ENCODE peak calls at places on chromosomes 11 and 22, in seven cellular contexts. A, T, O, E, R, U and H are unnamed samples.

GRCh38 chr11:35083181-35084061 is 55.5 kb upstream of the CD44 start:
- DNase-seq in A (peak; percentile 88), T (peak; percentile 33), O (peak; percentile 100), E (no peak), R (peak; percentile 42), U (peak; percentile 93), H (peak; percentile 99)

GRCh38 chr11:95487391-95487790 is 256.4 kb upstream of the SESN3 start:
- DNase-seq in A (no peak), T (no peak), O (no peak), E (no peak), R (no peak), U (no peak), H (peak; percentile 44)

GRCh38 chr11:114059984-114060401 is 482 bp downstream of the ZBTB16 start:
- DNase-seq in A (peak; percentile 60), T (no peak), O (no peak), E (peak; percentile 53), R (peak; percentile 44), U (peak; percentile 53), H (peak; percentile 63)

GRCh38 chr11:65574963-65575567 is 788 bp upstream of the EHBP1L1 start:
- DNase-seq in A (no peak), T (no peak), O (no peak), E (no peak), R (peak; percentile 42), U (peak; percentile 24), H (peak; percentile 58)

GRCh38 chr11:72605958-72606357 is 68.3 kb downstream of the PDE2A start:
- DNase-seq in A (no peak), T (no peak), O (no peak), E (no peak), R (no peak), U (no peak), H (no peak)

GRCh38 chr11:107453594-107454286 is 3.9 kb downstream of the CWF19L2 start:
- DNase-seq in A (no peak), T (no peak), O (no peak), E (no peak), R (no peak), U (no peak), H (no peak)

GRCh38 chr22:30733081-30733680 is 38.5 kb downstream of the OSBP2 start:
- DNase-seq in A (peak; percentile 83), T (no peak), O (no peak), E (no peak), R (no peak), U (peak; percentile 34), H (peak; percentile 65)

GRCh38 chr11:123298488-123299447 is 103.7 kb upstream of the CLMP start:
- DNase-seq in A (no peak), T (no peak), O (no peak), E (no peak), R (no peak), U (no peak), H (no peak)

GRCh38 chr11:45182902-45183301 is 36.5 kb downstream of the PRDM11 start:
- DNase-seq in A (peak; percentile 54), T (no peak), O (no peak), E (peak; percentile 51), R (peak; percentile 36), U (peak; percentile 39), H (peak; percentile 63)

GRCh38 chr11:34915136-34916013 is 804 bp downstream of the APIP start:
- DNase-seq in A (peak; percentile 51), T (no peak), O (no peak), E (no peak), R (no peak), U (peak; percentile 45), H (peak; percentile 61)

GRCh38 chr11:64146036-64146943 is 19.6 kb downstream of the MACROD1 start:
- DNase-seq in A (peak; percentile 51), T (peak; percentile 44), O (no peak), E (peak; percentile 65), R (no peak), U (peak; percentile 35), H (peak; percentile 59)

GRCh38 chr11:72780291-72781062 is 13.4 kb downstream of the STARD10 start:
- DNase-seq in A (no peak), T (no peak), O (no peak), E (no peak), R (no peak), U (no peak), H (no peak)

GRCh38 chr22:44147821-44148574 is 32.7 kb upstream of the PARVG start:
- DNase-seq in A (no peak), T (no peak), O (peak; percentile 31), E (peak; percentile 26), R (no peak), U (peak; percentile 70), H (peak; percentile 16)

GRCh38 chr11:127115844-127116243 is 115.3 kb upstream of the KIRREL3 start:
- DNase-seq in A (no peak), T (no peak), O (no peak), E (no peak), R (no peak), U (no peak), H (no peak)

GRCh38 chr11:117547188-117547831 is 219.7 kb downstream of the CEP164 start:
- DNase-seq in A (no peak), T (no peak), O (no peak), E (no peak), R (no peak), U (no peak), H (no peak)

GRCh38 chr11:24453129-24453723 is 43.6 kb upstream of the LUZP2 start:
- DNase-seq in A (peak; percentile 2), T (no peak), O (no peak), E (no peak), R (no peak), U (no peak), H (no peak)

GRCh38 chr11:32529994-32530588 is 53.5 kb upstream of the EIF3M start:
- DNase-seq in A (no peak), T (no peak), O (no peak), E (no peak), R (no peak), U (no peak), H (no peak)
- H3K4me3 ChIP-seq in A (no peak overlapping the region), T (no peak overlapping the region), O (no peak overlapping the region), E (no peak overlapping the region), R (no peak overlapping the region), U (no peak overlapping the region), H (no peak overlapping the region)

GRCh38 chr22:50474711-50475651 is at the start of gene SBF1:
- DNase-seq in A (peak; percentile 88), T (peak; percentile 94), O (peak; percentile 28), E (peak; percentile 96), R (peak; percentile 95), U (peak; percentile 86), H (peak; percentile 98)

GRCh38 chr22:50471962-50472361 is 2.9 kb downstream of the SBF1 start:
- DNase-seq in A (no peak), T (no peak), O (no peak), E (no peak), R (no peak), U (no peak), H (no peak)

GRCh38 chr22:50471197-50471847 is 3.5 kb downstream of the SBF1 start:
- DNase-seq in A (no peak), T (no peak), O (no peak), E (no peak), R (no peak), U (no peak), H (no peak)

GRCh38 chr22:50473855-50474671 is 772 bp downstream of the SBF1 start:
- DNase-seq in A (peak; percentile 50), T (peak; percentile 40), O (no peak), E (peak; percentile 69), R (no peak), U (peak; percentile 55), H (peak; percentile 90)

DNA sequence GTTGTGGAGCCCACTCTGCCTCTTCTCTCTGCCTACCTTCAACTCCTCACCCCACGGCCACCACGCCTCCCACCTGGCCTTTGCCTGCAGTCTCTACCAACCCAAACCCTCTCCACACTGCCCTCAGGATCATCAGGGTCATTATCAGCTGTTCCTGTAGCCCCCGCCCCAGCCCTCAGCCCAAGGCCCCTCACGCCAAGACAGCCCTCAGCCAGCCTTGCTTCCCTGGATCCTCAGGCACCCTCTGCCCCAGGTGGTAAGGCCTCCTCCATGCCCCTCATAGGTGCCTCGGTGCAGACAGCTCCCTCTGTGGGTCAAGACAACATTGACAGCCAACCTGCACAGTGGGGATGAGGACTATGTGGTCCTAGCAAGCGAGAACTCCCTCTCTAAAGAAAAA is 1.7 kb downstream of the SBF1 start:
- DNase-seq in A (no peak), T (peak; percentile 11), O (no peak), E (no peak), R (no peak), U (no peak), H (peak; percentile 34)
- H3K4me3 ChIP-seq in A (peak overlapping the region; percentile 53), T (peak overlapping the region; percentile 82), O (no peak overlapping the region), E (no peak overlapping the region), R (no peak overlapping the region), U (peak overlapping the region; percentile 63), H (peak overlapping the region; percentile 80)

DNA sequence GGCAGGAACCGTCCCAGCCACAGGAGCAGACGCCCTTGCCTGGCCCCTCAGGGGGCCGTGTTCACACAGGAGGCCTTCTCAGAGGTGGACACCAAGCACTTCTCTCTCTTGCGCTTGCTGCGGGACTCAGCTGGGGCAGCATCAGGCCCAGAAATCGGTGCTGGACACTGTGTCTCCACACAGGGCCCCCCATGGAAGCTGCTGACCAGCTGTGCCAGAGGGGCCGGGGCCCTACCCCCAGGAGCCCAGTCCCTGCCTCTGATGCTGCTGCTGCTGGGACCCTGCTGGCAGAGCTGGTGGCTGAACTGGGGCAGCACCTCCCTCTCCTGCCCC is 4.0 kb downstream of the PLXNB2 start:
- DNase-seq in A (no peak), T (no peak), O (no peak), E (no peak), R (no peak), U (no peak), H (no peak)
- H3K4me3 ChIP-seq in A (no peak overlapping the region), T (peak overlapping the region; percentile 89), O (no peak overlapping the region), E (no peak overlapping the region), R (no peak overlapping the region), U (no peak overlapping the region), H (no peak overlapping the region)

DNA sequence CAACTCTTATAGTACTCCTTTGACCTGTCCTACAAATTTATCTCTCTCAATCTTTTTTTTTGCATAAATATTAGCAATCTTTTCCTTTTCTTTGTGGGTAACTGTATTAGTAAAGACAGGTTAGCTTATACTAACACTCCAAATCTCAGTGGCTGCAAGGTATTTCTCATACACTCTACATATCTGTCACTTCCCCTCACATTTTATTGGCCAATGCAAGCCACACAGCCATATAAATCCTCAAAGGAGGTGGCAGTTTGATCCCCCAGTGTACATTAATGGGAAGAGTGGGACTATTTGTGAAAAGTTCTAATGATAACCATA is 42.6 kb upstream of the EED start:
- DNase-seq in A (no peak), T (no peak), O (no peak), E (no peak), R (no peak), U (no peak), H (no peak)
- H3K4me3 ChIP-seq in A (peak overlapping the region; percentile 33), T (peak overlapping the region; percentile 45), O (no peak overlapping the region), E (no peak overlapping the region), R (no peak overlapping the region), U (peak overlapping the region; percentile 50), H (peak overlapping the region; percentile 65)

GRCh38 chr11:60514055-60514454 is 1.1 kb upstream of the MS4A13 start:
- DNase-seq in A (no peak), T (no peak), O (no peak), E (no peak), R (no peak), U (no peak), H (no peak)

GRCh38 chr11:60511393-60511792 is 3.8 kb upstream of the MS4A13 start:
- DNase-seq in A (no peak), T (no peak), O (no peak), E (no peak), R (no peak), U (no peak), H (no peak)

GRCh38 chr11:60515144-60515855 is at the start of gene MS4A13:
- DNase-seq in A (no peak), T (no peak), O (no peak), E (no peak), R (no peak), U (no peak), H (no peak)
- H3K4me3 ChIP-seq in A (no peak within 1 kb of the TSS), T (no peak within 1 kb of the TSS), O (no peak within 1 kb of the TSS), E (no peak within 1 kb of the TSS), R (no peak within 1 kb of the TSS), U (no peak within 1 kb of the TSS), H (no peak within 1 kb of the TSS)

GRCh38 chr11:89182773-89183172 is 5.1 kb downstream of the TYR start:
- DNase-seq in A (no peak), T (no peak), O (no peak), E (no peak), R (no peak), U (peak; percentile 2), H (peak; percentile 64)
- H3K4me3 ChIP-seq in A (no peak overlapping the region), T (no peak overlapping the region), O (no peak overlapping the region), E (no peak overlapping the region), R (no peak overlapping the region), U (no peak overlapping the region), H (no peak overlapping the region)